ENCODE peak calls at places on chromosomes 7 and 10, in eight cellular contexts. I is sigmoid colon; Q is H9; V is gastrocnemius medialis; D is colonic mucosa; U is neural progenitor cell; G is testis; S is CD8-positive, alpha-beta T cell. Y is an unnamed sample. For H3K4me1, the result is how much of the 10 kb centered on the place peaks cover.

GRCh38 chr10:18658301-18658991 is 785 bp upstream of the ARL5B start:
- DNase-seq in Q (no peak), V (no peak), I (no peak), S (no peak), U (peak), G (peak), D (peak), Y (no peak)

GRCh38 chr7:69703099-69703498 is 104.8 kb downstream of the AUTS2 start:
- DNase-seq in I (no peak), Q (no peak), D (no peak), S (no peak), G (no peak), V (no peak), U (no peak), Y (no peak)

GRCh38 chr7:2450198-2451107 is 25.7 kb downstream of the GRIFIN start:
- DNase-seq in S (no peak), Q (no peak), I (no peak), G (no peak), U (no peak), D (no peak), V (no peak), Y (no peak)

GRCh38 chr7:79820387-79820786 is 314.2 kb upstream of the GNAI1 start:
- DNase-seq in U (peak), Q (no peak), G (peak), I (peak), S (no peak), V (no peak), D (peak), Y (no peak)

GRCh38 chr7:6257602-6258001 is 14.8 kb downstream of the CYTH3 start:
- DNase-seq in S (no peak), U (no peak), V (no peak), I (no peak), Q (no peak), D (no peak), G (no peak), Y (no peak)

GRCh38 chr7:19107392-19108147 is 9.9 kb downstream of the TWIST1 start:
- DNase-seq in U (peak), I (peak), D (peak), V (no peak), Q (peak), G (peak), S (no peak), Y (peak)

GRCh38 chr7:91718071-91718470 is 162.4 kb downstream of the MTERF1 start:
- DNase-seq in G (no peak), I (no peak), D (no peak), S (no peak), Q (no peak), V (no peak), U (no peak), Y (no peak)

GRCh38 chr10:29611796-29612381 is 22.9 kb downstream of the SVIL start:
- DNase-seq in V (no peak), U (peak), G (no peak), S (no peak), I (peak), Q (no peak), D (no peak), Y (no peak)

GRCh38 chr7:138304071-138304320 is 156.1 kb upstream of the TRIM24 start:
- DNase-seq in D (no peak), S (no peak), G (no peak), V (no peak), U (no peak), Q (no peak), I (no peak), Y (no peak)

GRCh38 chr10:89845541-89846275 is 144.3 kb downstream of the KIF20B start:
- DNase-seq in Q (no peak), V (no peak), I (no peak), S (no peak), U (no peak), D (no peak), G (no peak), Y (no peak)

GRCh38 chr7:23907012-23907411 is 197.0 kb downstream of the STK31 start:
- DNase-seq in D (no peak), V (no peak), S (no peak), G (no peak), U (no peak), Q (no peak), I (no peak), Y (no peak)

GRCh38 chr7:155143381-155143780 is 73.3 kb downstream of the HTR5A start:
- DNase-seq in S (no peak), V (no peak), I (no peak), Q (no peak), G (no peak), U (no peak), D (no peak), Y (no peak)

GRCh38 chr10:128759174-128759573 is 633.0 kb upstream of the MKI67 start:
- DNase-seq in G (no peak), S (no peak), Q (no peak), I (no peak), V (no peak), U (no peak), D (no peak), Y (no peak)

GRCh38 chr7:73451780-73452398 is 18.3 kb downstream of the FZD9 start:
- DNase-seq in V (no peak), S (no peak), U (peak), D (no peak), Q (no peak), G (no peak), I (no peak), Y (no peak)

GRCh38 chr7:159070422-159071148 is 74.1 kb downstream of the VIPR2 start:
- DNase-seq in V (no peak), D (no peak), U (no peak), G (no peak), Q (peak), I (no peak), S (no peak), Y (no peak)

GRCh38 chr10:113853577-113854018 is 284 bp downstream of the DCLRE1A start:
- DNase-seq in D (no peak), S (no peak), Q (no peak), G (no peak), V (peak), I (no peak), U (no peak), Y (no peak)

GRCh38 chr10:112839928-112840654 is 110.0 kb upstream of the TCF7L2 start:
- DNase-seq in S (no peak), I (no peak), V (no peak), Q (no peak), U (no peak), D (no peak), G (no peak), Y (no peak)

GRCh38 chr10:15744217-15744865 is 24.6 kb upstream of the ITGA8 start:
- DNase-seq in V (no peak), S (no peak), Q (peak), G (peak), U (peak), D (peak), I (no peak), Y (no peak)

GRCh38 chr7:25933921-25934320 is 218.1 kb upstream of the NFE2L3 start:
- DNase-seq in G (no peak), S (no peak), I (no peak), D (no peak), Q (no peak), V (no peak), U (no peak), Y (no peak)

GRCh38 chr7:73678862-73679261 is 4.4 kb downstream of the DNAJC30 start:
- DNase-seq in I (no peak), V (no peak), U (no peak), D (no peak), Q (no peak), G (no peak), S (no peak), Y (no peak)

GRCh38 chr10:7601023-7601656 is 65.6 kb downstream of the ITIH5 start:
- DNase-seq in D (no peak), V (no peak), U (no peak), G (no peak), S (no peak), I (no peak), Q (no peak), Y (no peak)

GRCh38 chr7:3149961-3150516 is 106.4 kb upstream of the CARD11 start:
- DNase-seq in Q (no peak), U (no peak), D (no peak), V (no peak), G (no peak), I (peak), S (no peak), Y (no peak)

GRCh38 chr10:100522107-100522811 is 2.6 kb upstream of the SEC31B start:
- DNase-seq in I (no peak), V (no peak), Q (no peak), S (no peak), U (no peak), D (no peak), G (no peak), Y (no peak)

GRCh38 chr7:40808409-40808942 is 673.7 kb downstream of the SUGCT start:
- DNase-seq in D (peak), S (no peak), G (no peak), Q (no peak), V (no peak), U (no peak), I (no peak), Y (no peak)

GRCh38 chr10:117664288-117664687 is 121.7 kb downstream of the EMX2 start:
- DNase-seq in G (no peak), Q (no peak), V (no peak), D (no peak), U (no peak), S (no peak), I (no peak), Y (no peak)

GRCh38 chr7:114922151-114922651 is 307 bp downstream of the MDFIC start:
- DNase-seq in S (peak), Q (peak), I (peak), D (peak), G (peak), U (peak), V (peak), Y (peak)

GRCh38 chr10:102141583-102142107 is 8.8 kb downstream of the PPRC1 start:
- DNase-seq in D (no peak), V (no peak), I (no peak), S (no peak), Q (no peak), U (no peak), G (no peak), Y (no peak)

GRCh38 chr7:143938522-143939243 is 3.6 kb downstream of the OR2F2 start:
- DNase-seq in U (no peak), V (no peak), Q (no peak), G (no peak), I (no peak), D (no peak), S (no peak), Y (no peak)

GRCh38 chr10:88962336-88962735 is 9.8 kb upstream of the ACTA2 start:
- DNase-seq in I (no peak), D (no peak), S (no peak), U (no peak), G (no peak), V (no peak), Q (no peak), Y (no peak)

GRCh38 chr7:31970501-31970900 is 99.7 kb downstream of the PDE1C start:
- DNase-seq in U (no peak), V (no peak), G (no peak), S (no peak), I (no peak), Q (no peak), D (no peak), Y (no peak)

GRCh38 chr7:80829527-80829926 is 89.3 kb downstream of the SEMA3C start:
- DNase-seq in V (no peak), G (no peak), S (no peak), U (no peak), Q (no peak), D (no peak), I (no peak), Y (no peak)

GRCh38 chr10:115056186-115056585 is 37.0 kb upstream of the ATRNL1 start:
- DNase-seq in Q (peak), U (no peak), S (no peak), I (no peak), V (no peak), G (no peak), D (no peak), Y (no peak)

GRCh38 chr7:11332865-11333228 is 359.2 kb downstream of the PHF14 start:
- DNase-seq in U (no peak), I (no peak), Q (no peak), V (no peak), G (no peak), D (no peak), S (no peak), Y (no peak)

GRCh38 chr10:45155784-45156183 is 155.1 kb downstream of the ZNF22 start:
- DNase-seq in V (no peak), S (no peak), U (peak), Q (peak), D (no peak), G (no peak), I (no peak), Y (no peak)

GRCh38 chr7:77427996-77428603 is 12.0 kb upstream of the GSAP start:
- DNase-seq in V (no peak), Q (no peak), I (no peak), S (no peak), D (no peak), G (no peak), U (peak), Y (no peak)

GRCh38 chr7:19060870-19061269 is 56.6 kb downstream of the TWIST1 start:
- DNase-seq in D (no peak), U (no peak), Q (no peak), G (no peak), S (no peak), V (no peak), I (no peak), Y (no peak)

GRCh38 chr10:96565774-96566173 is 21.0 kb downstream of the TM9SF3 start:
- DNase-seq in S (no peak), V (no peak), I (no peak), U (no peak), D (no peak), G (no peak), Q (no peak), Y (no peak)

GRCh38 chr10:96570983-96571964 is 15.5 kb downstream of the TM9SF3 start:
- DNase-seq in U (no peak), Q (no peak), G (no peak), S (no peak), V (no peak), I (no peak), D (no peak), Y (no peak)

GRCh38 chr10:96573036-96573435 is 13.8 kb downstream of the TM9SF3 start:
- DNase-seq in S (no peak), D (no peak), G (no peak), V (no peak), I (no peak), U (no peak), Q (no peak), Y (no peak)

GRCh38 chr10:96568402-96568801 is 18.4 kb downstream of the TM9SF3 start:
- DNase-seq in S (no peak), G (no peak), D (no peak), U (no peak), I (no peak), V (no peak), Q (no peak), Y (no peak)

GRCh38 chr10:96570512-96570911 is 16.3 kb downstream of the TM9SF3 start:
- DNase-seq in Q (no peak), S (no peak), V (no peak), G (no peak), U (no peak), I (no peak), D (no peak), Y (no peak)
- H3K4me1 ChIP-seq in Q (under half), S (under half), V (under half), G (under half), U (under half), I (under half), D (under half), Y (under half)

GRCh38 chr10:70514591-70514990 is 36.0 kb downstream of the PALD1 start:
- DNase-seq in D (no peak), G (no peak), Q (no peak), U (no peak), V (no peak), I (no peak), S (no peak), Y (no peak)
- H3K27ac ChIP-seq in D (no peak), G (no peak), Q (no peak), U (no peak), V (no peak), I (no peak), S (no peak), Y (no peak)

GRCh38 chr10:63260860-63261251 is 127.7 kb downstream of the NRBF2 start:
- DNase-seq in G (no peak), S (no peak), U (no peak), V (no peak), Q (no peak), I (no peak), D (no peak), Y (no peak)

GRCh38 chr10:63262674-63263073 is 129.5 kb downstream of the NRBF2 start:
- DNase-seq in S (no peak), I (no peak), G (no peak), U (no peak), D (no peak), V (no peak), Q (no peak), Y (no peak)

GRCh38 chr10:63260103-63260859 is 127.2 kb downstream of the NRBF2 start:
- DNase-seq in V (no peak), G (no peak), D (no peak), U (no peak), Q (no peak), I (no peak), S (no peak), Y (no peak)

GRCh38 chr10:63258920-63259678 is 126.0 kb downstream of the NRBF2 start:
- DNase-seq in S (no peak), U (no peak), Q (no peak), D (no peak), V (no peak), I (no peak), G (no peak), Y (no peak)

GRCh38 chr10:63261496-63261895 is 128.4 kb downstream of the NRBF2 start:
- DNase-seq in S (no peak), Q (no peak), I (no peak), U (no peak), D (no peak), G (no peak), V (no peak), Y (no peak)
- H3K4me1 ChIP-seq in S (half or more), Q (under half), I (under half), U (under half), D (under half), G (under half), V (half or more), Y (half or more)

GRCh38 chr10:71726673-71727428 is 7.3 kb upstream of the C10orf105 start:
- DNase-seq in I (no peak), Q (no peak), S (no peak), G (no peak), D (peak), V (no peak), U (no peak), Y (no peak)

GRCh38 chr10:71725998-71726672 is 6.6 kb upstream of the C10orf105 start:
- DNase-seq in U (peak), G (no peak), V (no peak), S (no peak), Q (peak), D (peak), I (no peak), Y (no peak)

GRCh38 chr10:71729023-71729649 is 9.6 kb upstream of the C10orf105 start:
- DNase-seq in V (no peak), I (no peak), Q (no peak), S (no peak), U (no peak), G (no peak), D (peak), Y (peak)

GRCh38 chr10:71727429-71728217 is 8.0 kb upstream of the C10orf105 start:
- DNase-seq in V (peak), D (peak), I (peak), Q (no peak), S (peak), U (no peak), G (peak), Y (peak)

GRCh38 chr10:71728218-71728737 is 8.7 kb upstream of the C10orf105 start:
- DNase-seq in G (no peak), U (peak), Q (no peak), S (no peak), D (no peak), I (no peak), V (no peak), Y (no peak)
- H3K27ac ChIP-seq in G (peak), U (no peak), Q (no peak), S (peak), D (peak), I (peak), V (peak), Y (peak)

DNA sequence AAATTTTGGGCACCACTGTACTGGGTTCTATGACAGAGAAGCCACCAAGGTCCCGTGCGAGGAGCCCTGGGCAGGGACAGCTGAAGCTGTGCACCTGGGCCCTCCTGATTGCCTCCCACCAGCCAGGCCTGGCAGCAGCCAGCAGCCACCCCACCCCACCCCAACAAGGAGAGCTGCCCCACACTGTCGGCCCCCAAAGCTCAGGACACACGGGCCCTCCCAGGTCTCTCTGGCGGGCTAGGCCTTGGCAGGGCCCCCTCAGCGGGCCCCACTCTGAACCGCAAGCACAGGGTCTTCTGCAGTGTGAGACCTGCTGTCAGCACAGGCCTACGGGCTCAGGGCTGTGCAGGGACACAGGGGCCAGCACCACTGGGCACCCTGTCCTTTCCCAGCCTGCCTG is 5.5 kb downstream of the GPR146 start:
- DNase-seq in I (no peak), S (no peak), D (no peak), Q (no peak), V (no peak), G (no peak), U (no peak), Y (no peak)
- H3K4me1 ChIP-seq in I (under half), S (half or more), D (under half), Q (under half), V (half or more), G (under half), U (half or more), Y (half or more)

GRCh38 chr7:46281071-46281470 is 360.0 kb upstream of the IGFBP3 start:
- DNase-seq in D (no peak), I (no peak), V (no peak), S (no peak), Q (no peak), G (no peak), U (no peak), Y (no peak)
- H3K27ac ChIP-seq in D (no peak), I (no peak), V (no peak), S (no peak), Q (no peak), G (no peak), U (peak), Y (no peak)

GRCh38 chr7:102873470-102874165 is 39.2 kb upstream of the LRRC17 start:
- DNase-seq in G (no peak), I (no peak), D (no peak), Q (no peak), U (no peak), V (no peak), S (no peak), Y (no peak)
- H3K4me1 ChIP-seq in G (under half), I (under half), D (under half), Q (under half), U (under half), V (under half), S (under half), Y (under half)

DNA sequence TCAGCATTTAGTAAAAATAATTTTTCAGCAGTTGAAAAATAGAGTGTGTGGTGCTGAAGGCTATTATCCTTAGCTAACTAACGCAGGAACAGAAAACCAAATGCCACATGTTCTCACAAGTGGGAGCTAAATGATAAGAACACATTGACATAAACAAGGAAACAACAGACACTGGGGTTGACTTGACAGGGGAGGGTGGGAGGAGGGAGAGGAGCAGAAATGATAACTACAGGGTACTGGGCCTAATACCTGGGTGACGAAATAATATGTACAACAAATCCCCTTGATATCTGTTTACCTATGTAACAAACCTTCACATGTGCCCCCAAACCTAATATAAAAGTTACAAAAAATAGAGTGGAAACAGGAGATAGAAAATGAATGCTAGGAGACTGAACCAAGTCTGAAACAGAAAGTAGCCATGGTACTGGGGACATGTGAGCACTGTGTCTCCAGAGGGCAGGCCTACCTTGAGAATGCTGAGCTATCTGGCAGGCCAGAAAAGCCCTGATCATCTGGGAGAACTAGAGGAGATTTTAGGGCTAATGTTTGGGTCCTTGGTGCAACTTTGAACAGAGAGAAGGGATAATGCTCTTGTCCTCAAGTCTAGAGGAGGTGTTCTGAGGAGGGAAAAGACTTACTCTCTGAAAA is 4.7 kb upstream of the EFCAB10 start:
- DNase-seq in G (no peak), Q (no peak), D (no peak), V (no peak), U (no peak), S (no peak), I (no peak), Y (no peak)
- H3K27ac ChIP-seq in G (no peak), Q (no peak), D (no peak), V (no peak), U (no peak), S (no peak), I (no peak), Y (no peak)

GRCh38 chr10:75126277-75126676 is 14.8 kb downstream of the SAMD8 start:
- DNase-seq in D (no peak), V (no peak), Q (no peak), G (no peak), S (no peak), U (no peak), I (no peak), Y (no peak)
- H3K4me1 ChIP-seq in D (under half), V (under half), Q (under half), G (under half), S (under half), U (under half), I (under half), Y (under half)

Y was measured in right atrium auricular region.